ENCODE peak calls at places on chromosome 6, in four cellular contexts. One of them, this sample, is unnamed.

GRCh38 chr6:25511386-25511785 is 140.6 kb upstream of the SCGN start:
- DNase-seq in IMR-90: no peak
- DNase-seq in cardiac fibroblast: peak
- DNase-seq in choroid plexus epithelial cell: no peak
- DNase-seq in this sample: no peak

GRCh38 chr6:106334646-106335448 is 9.3 kb upstream of the ATG5 start:
- DNase-seq in IMR-90: peak
- DNase-seq in cardiac fibroblast: peak
- DNase-seq in choroid plexus epithelial cell: peak
- DNase-seq in this sample: no peak

GRCh38 chr6:2542858-2543218 is 207.9 kb downstream of the MYLK4 start:
- DNase-seq in IMR-90: peak
- DNase-seq in cardiac fibroblast: peak
- DNase-seq in choroid plexus epithelial cell: peak
- DNase-seq in this sample: no peak

GRCh38 chr6:133551436-133551835 is 310.3 kb downstream of the EYA4 start:
- DNase-seq in IMR-90: peak
- DNase-seq in cardiac fibroblast: no peak
- DNase-seq in choroid plexus epithelial cell: peak
- DNase-seq in this sample: no peak

GRCh38 chr6:37272834-37273566 is 15.1 kb upstream of the TMEM217 start:
- DNase-seq in IMR-90: no peak
- DNase-seq in cardiac fibroblast: no peak
- DNase-seq in choroid plexus epithelial cell: no peak
- DNase-seq in this sample: no peak

GRCh38 chr6:146985111-146985510 is 219.1 kb upstream of the STXBP5 start:
- DNase-seq in IMR-90: no peak
- DNase-seq in cardiac fibroblast: no peak
- DNase-seq in choroid plexus epithelial cell: no peak
- DNase-seq in this sample: no peak

GRCh38 chr6:43937236-43938177 is 167.5 kb downstream of the VEGFA start:
- DNase-seq in IMR-90: no peak
- DNase-seq in cardiac fibroblast: no peak
- DNase-seq in choroid plexus epithelial cell: no peak
- DNase-seq in this sample: no peak

GRCh38 chr6:72850040-72850439 is 228.2 kb downstream of the KCNQ5 start:
- DNase-seq in IMR-90: no peak
- DNase-seq in cardiac fibroblast: no peak
- DNase-seq in choroid plexus epithelial cell: no peak
- DNase-seq in this sample: no peak

GRCh38 chr6:142500265-142500786 is 198.5 kb downstream of the ADGRG6 start:
- DNase-seq in IMR-90: no peak
- DNase-seq in cardiac fibroblast: peak
- DNase-seq in choroid plexus epithelial cell: no peak
- DNase-seq in this sample: no peak

GRCh38 chr6:113854531-113855499 is 2.3 kb upstream of the MARCKS start:
- DNase-seq in IMR-90: peak
- DNase-seq in cardiac fibroblast: peak
- DNase-seq in choroid plexus epithelial cell: peak
- DNase-seq in this sample: peak

GRCh38 chr6:7991992-7992815 is 72.0 kb downstream of the BLOC1S5 start:
- DNase-seq in IMR-90: peak
- DNase-seq in cardiac fibroblast: peak
- DNase-seq in choroid plexus epithelial cell: peak
- DNase-seq in this sample: no peak

GRCh38 chr6:144150673-144151009 is 324 bp downstream of the STX11 start:
- DNase-seq in IMR-90: peak
- DNase-seq in cardiac fibroblast: peak
- DNase-seq in choroid plexus epithelial cell: peak
- DNase-seq in this sample: no peak

GRCh38 chr6:17907467-17908229 is 79.8 kb downstream of the KIF13A start:
- DNase-seq in IMR-90: peak
- DNase-seq in cardiac fibroblast: peak
- DNase-seq in choroid plexus epithelial cell: peak
- DNase-seq in this sample: no peak

GRCh38 chr6:130535242-130535641 is 169.4 kb downstream of the TMEM200A start:
- DNase-seq in IMR-90: no peak
- DNase-seq in cardiac fibroblast: no peak
- DNase-seq in choroid plexus epithelial cell: no peak
- DNase-seq in this sample: no peak

GRCh38 chr6:134447423-134447822 is 129.5 kb upstream of the SGK1 start:
- DNase-seq in IMR-90: peak
- DNase-seq in cardiac fibroblast: peak
- DNase-seq in choroid plexus epithelial cell: peak
- DNase-seq in this sample: no peak

GRCh38 chr6:156538875-156539660 is 238.1 kb upstream of the ARID1B start:
- DNase-seq in IMR-90: no peak
- DNase-seq in cardiac fibroblast: no peak
- DNase-seq in choroid plexus epithelial cell: no peak
- DNase-seq in this sample: no peak

GRCh38 chr6:4513561-4513960 is 262.6 kb upstream of the CDYL start:
- DNase-seq in IMR-90: no peak
- DNase-seq in cardiac fibroblast: no peak
- DNase-seq in choroid plexus epithelial cell: no peak
- DNase-seq in this sample: no peak

GRCh38 chr6:55531496-55531895 is 47.5 kb downstream of the HMGCLL1 start:
- DNase-seq in IMR-90: no peak
- DNase-seq in cardiac fibroblast: no peak
- DNase-seq in choroid plexus epithelial cell: no peak
- DNase-seq in this sample: no peak
- TF ChIP-seq CTCF in IMR-90: no peak
- TF ChIP-seq CTCF in cardiac fibroblast: no peak
- TF ChIP-seq CTCF in choroid plexus epithelial cell: no peak
- TF ChIP-seq CTCF in this sample: no peak

GRCh38 chr6:56905378-56905777 is 49.5 kb upstream of the BEND6 start:
- DNase-seq in IMR-90: no peak
- DNase-seq in cardiac fibroblast: no peak
- DNase-seq in choroid plexus epithelial cell: no peak
- DNase-seq in this sample: no peak

GRCh38 chr6:56904068-56904467 is 50.8 kb upstream of the BEND6 start:
- DNase-seq in IMR-90: no peak
- DNase-seq in cardiac fibroblast: peak
- DNase-seq in choroid plexus epithelial cell: no peak
- DNase-seq in this sample: no peak

GRCh38 chr6:56900784-56901183 is 54.1 kb upstream of the BEND6 start:
- DNase-seq in IMR-90: no peak
- DNase-seq in cardiac fibroblast: no peak
- DNase-seq in choroid plexus epithelial cell: no peak
- DNase-seq in this sample: no peak

GRCh38 chr6:56899753-56900152 is 55.2 kb upstream of the BEND6 start:
- DNase-seq in IMR-90: no peak
- DNase-seq in cardiac fibroblast: no peak
- DNase-seq in choroid plexus epithelial cell: no peak
- DNase-seq in this sample: no peak

DNA sequence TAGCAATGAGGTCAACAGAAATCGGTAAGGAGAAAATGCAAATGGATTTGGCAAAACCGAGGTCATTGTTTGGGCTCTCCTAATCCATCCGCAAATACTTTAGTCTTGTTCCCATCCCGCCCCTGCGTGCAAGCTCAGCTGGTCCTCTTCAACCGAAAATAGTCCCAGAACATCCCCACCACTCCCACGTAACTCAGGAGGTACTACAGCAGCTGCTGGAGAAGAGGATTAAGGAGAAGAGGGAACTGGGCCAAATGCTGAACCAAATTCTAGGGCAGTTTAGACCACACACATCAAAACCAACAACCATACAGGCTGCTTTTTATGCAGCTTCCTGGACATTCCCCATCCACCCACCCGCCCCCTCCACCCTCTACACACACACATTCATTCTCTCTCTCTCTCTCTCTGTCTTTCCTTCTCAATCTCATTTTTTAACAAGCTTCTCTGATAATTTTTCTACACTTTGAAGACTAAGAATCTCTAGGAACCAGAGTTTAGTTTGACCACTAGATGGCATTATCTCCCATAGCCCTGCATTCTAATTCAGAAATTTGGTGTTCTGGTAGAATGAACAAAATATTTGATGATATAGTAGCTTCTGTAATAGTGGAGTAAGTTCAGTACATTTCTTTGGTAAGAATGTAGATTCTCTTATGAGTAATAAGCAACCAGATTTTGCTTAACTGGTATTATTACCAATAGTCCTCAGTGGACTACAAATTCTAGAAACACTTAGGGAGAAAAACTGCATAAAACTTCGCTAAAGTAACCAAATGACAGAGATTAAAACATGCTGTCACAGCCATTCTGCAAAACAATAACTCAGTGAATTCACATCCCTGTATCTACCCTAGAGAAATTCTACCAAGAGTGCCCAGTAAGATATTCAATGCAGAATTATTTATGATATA is 52.1 kb upstream of the BEND6 start:
- DNase-seq in IMR-90: peak
- DNase-seq in cardiac fibroblast: peak
- DNase-seq in choroid plexus epithelial cell: peak
- DNase-seq in this sample: no peak
- TF ChIP-seq CTCF in IMR-90: peak
- TF ChIP-seq CTCF in cardiac fibroblast: peak
- TF ChIP-seq CTCF in choroid plexus epithelial cell: peak
- TF ChIP-seq CTCF in this sample: peak

GRCh38 chr6:159053781-159054398 is 9.1 kb upstream of the TAGAP start:
- DNase-seq in IMR-90: no peak
- DNase-seq in cardiac fibroblast: no peak
- DNase-seq in choroid plexus epithelial cell: no peak
- DNase-seq in this sample: no peak

GRCh38 chr6:159059099-159059498 is 14.3 kb upstream of the TAGAP start:
- DNase-seq in IMR-90: no peak
- DNase-seq in cardiac fibroblast: no peak
- DNase-seq in choroid plexus epithelial cell: no peak
- DNase-seq in this sample: no peak

GRCh38 chr6:159056003-159056402 is 11.2 kb upstream of the TAGAP start:
- DNase-seq in IMR-90: no peak
- DNase-seq in cardiac fibroblast: no peak
- DNase-seq in choroid plexus epithelial cell: no peak
- DNase-seq in this sample: no peak

GRCh38 chr6:159056941-159057340 is 12.2 kb upstream of the TAGAP start:
- DNase-seq in IMR-90: no peak
- DNase-seq in cardiac fibroblast: no peak
- DNase-seq in choroid plexus epithelial cell: no peak
- DNase-seq in this sample: no peak

DNA sequence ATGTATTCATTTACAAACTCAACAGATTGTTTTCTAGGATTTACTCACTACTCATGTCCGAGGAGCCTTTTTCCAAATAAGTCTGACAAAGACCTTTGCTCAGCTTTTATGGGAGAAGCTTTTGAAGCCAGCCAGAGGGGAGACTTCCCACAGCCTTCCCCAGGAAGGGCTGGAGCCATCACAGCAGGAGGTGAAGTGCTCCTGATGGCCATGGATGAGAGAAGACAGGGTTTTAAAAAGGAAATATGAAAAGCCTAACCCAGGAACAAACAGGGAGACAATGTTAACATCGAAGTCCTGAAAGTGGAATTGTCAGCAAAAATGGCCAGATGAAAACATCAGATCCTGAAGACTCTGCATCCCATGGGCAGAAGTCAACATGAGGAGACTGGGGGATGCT is 11.6 kb upstream of the TAGAP start:
- DNase-seq in IMR-90: no peak
- DNase-seq in cardiac fibroblast: no peak
- DNase-seq in choroid plexus epithelial cell: no peak
- DNase-seq in this sample: no peak
- TF ChIP-seq CTCF in IMR-90: no peak
- TF ChIP-seq CTCF in cardiac fibroblast: no peak
- TF ChIP-seq CTCF in choroid plexus epithelial cell: no peak
- TF ChIP-seq CTCF in this sample: no peak

DNA sequence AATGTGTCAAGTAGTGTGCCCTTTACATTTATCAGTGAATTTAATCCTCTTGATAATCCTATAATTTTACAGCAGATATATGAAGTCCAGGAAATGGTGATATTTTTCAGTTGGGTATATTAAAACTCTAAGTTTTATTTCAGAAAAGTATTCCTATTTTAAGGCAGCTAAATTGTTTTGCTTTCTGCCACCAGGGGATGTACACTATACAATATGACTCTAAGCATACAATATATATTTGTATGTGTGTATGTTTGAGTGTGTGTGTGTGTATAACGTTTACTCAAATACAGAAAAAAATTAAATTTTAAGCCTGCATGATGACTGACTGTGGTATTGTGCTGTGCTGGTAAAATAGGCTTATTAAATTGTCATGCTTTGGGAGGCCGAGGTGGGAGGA is 102.0 kb upstream of the RUNX2 start:
- DNase-seq in IMR-90: no peak
- DNase-seq in cardiac fibroblast: no peak
- DNase-seq in choroid plexus epithelial cell: no peak
- DNase-seq in this sample: no peak
- TF ChIP-seq CTCF in IMR-90: peak
- TF ChIP-seq CTCF in cardiac fibroblast: peak
- TF ChIP-seq CTCF in choroid plexus epithelial cell: no peak
- TF ChIP-seq CTCF in this sample: no peak

GRCh38 chr6:41071501-41071922 is 644 bp downstream of the OARD1 start:
- DNase-seq in IMR-90: peak
- DNase-seq in cardiac fibroblast: no peak
- DNase-seq in choroid plexus epithelial cell: no peak
- DNase-seq in this sample: no peak
- TF ChIP-seq CTCF in IMR-90: peak
- TF ChIP-seq CTCF in cardiac fibroblast: peak
- TF ChIP-seq CTCF in choroid plexus epithelial cell: peak
- TF ChIP-seq CTCF in this sample: no peak

GRCh38 chr6:78831492-78831891 is 35.9 kb upstream of the IRAK1BP1 start:
- DNase-seq in IMR-90: peak
- DNase-seq in cardiac fibroblast: peak
- DNase-seq in choroid plexus epithelial cell: peak
- DNase-seq in this sample: no peak

GRCh38 chr6:78830810-78831209 is 36.5 kb upstream of the IRAK1BP1 start:
- DNase-seq in IMR-90: no peak
- DNase-seq in cardiac fibroblast: no peak
- DNase-seq in choroid plexus epithelial cell: no peak
- DNase-seq in this sample: no peak

GRCh38 chr6:78836610-78837009 is 30.7 kb upstream of the IRAK1BP1 start:
- DNase-seq in IMR-90: no peak
- DNase-seq in cardiac fibroblast: no peak
- DNase-seq in choroid plexus epithelial cell: no peak
- DNase-seq in this sample: no peak

GRCh38 chr6:78832091-78832808 is 35.1 kb upstream of the IRAK1BP1 start:
- DNase-seq in IMR-90: no peak
- DNase-seq in cardiac fibroblast: no peak
- DNase-seq in choroid plexus epithelial cell: peak
- DNase-seq in this sample: no peak

DNA sequence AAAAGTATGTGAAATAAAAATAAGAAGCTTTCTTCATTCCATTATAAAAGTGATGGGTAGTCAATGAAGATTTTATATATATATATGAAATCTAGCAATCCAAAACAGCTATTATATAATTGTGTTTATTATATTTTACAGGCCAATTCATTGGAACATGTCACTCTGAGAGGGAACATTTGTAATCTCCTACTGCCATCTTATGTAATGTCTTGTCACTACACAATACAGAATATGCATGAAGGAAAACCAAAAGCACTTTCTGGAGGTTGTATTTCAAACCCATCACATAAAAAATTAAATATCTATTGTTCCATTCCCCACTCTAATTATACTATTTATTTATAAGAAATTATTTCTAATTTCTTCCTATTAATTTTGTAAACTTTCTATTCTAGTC is 31.5 kb upstream of the IRAK1BP1 start:
- DNase-seq in IMR-90: peak
- DNase-seq in cardiac fibroblast: peak
- DNase-seq in choroid plexus epithelial cell: peak
- DNase-seq in this sample: no peak
- TF ChIP-seq CTCF in IMR-90: peak
- TF ChIP-seq CTCF in cardiac fibroblast: peak
- TF ChIP-seq CTCF in choroid plexus epithelial cell: peak
- TF ChIP-seq CTCF in this sample: no peak